ENCODE peak calls at places on chromosome 19, in eight cellular contexts. One of them, this sample, is unnamed.

GRCh38 chr19:37304190-37304883 is 66.6 kb upstream of the ZNF527 start:
- DNase-seq in neural progenitor cell: peak
- DNase-seq in cardiac fibroblast: peak
- DNase-seq in psoas muscle: peak
- DNase-seq in lower leg skin: no peak
- DNase-seq in D721Med: no peak
- DNase-seq in activated CD8-positive, alpha-beta T cell treated with anti-CD3 and anti-CD28 coated beads for 36 hours: no peak
- DNase-seq in B cell: peak
- DNase-seq in this sample: no peak

GRCh38 chr19:39083983-39084731 is at the start of gene ACP7:
- DNase-seq in neural progenitor cell: peak
- DNase-seq in cardiac fibroblast: no peak
- DNase-seq in psoas muscle: no peak
- DNase-seq in lower leg skin: no peak
- DNase-seq in D721Med: no peak
- DNase-seq in activated CD8-positive, alpha-beta T cell treated with anti-CD3 and anti-CD28 coated beads for 36 hours: peak
- DNase-seq in B cell: no peak
- DNase-seq in this sample: no peak

GRCh38 chr19:14890616-14891379 is 4.9 kb upstream of the OR7A17 start:
- DNase-seq in neural progenitor cell: no peak
- DNase-seq in cardiac fibroblast: no peak
- DNase-seq in psoas muscle: no peak
- DNase-seq in lower leg skin: no peak
- DNase-seq in D721Med: no peak
- DNase-seq in activated CD8-positive, alpha-beta T cell treated with anti-CD3 and anti-CD28 coated beads for 36 hours: no peak
- DNase-seq in B cell: no peak
- DNase-seq in this sample: no peak

GRCh38 chr19:55257461-55258411 is 1.1 kb downstream of the PPP6R1 start:
- DNase-seq in neural progenitor cell: peak
- DNase-seq in cardiac fibroblast: peak
- DNase-seq in psoas muscle: peak
- DNase-seq in lower leg skin: no peak
- DNase-seq in D721Med: no peak
- DNase-seq in activated CD8-positive, alpha-beta T cell treated with anti-CD3 and anti-CD28 coated beads for 36 hours: peak
- DNase-seq in B cell: peak
- DNase-seq in this sample: peak

GRCh38 chr19:29596885-29597525 is 9.1 kb upstream of the POP4 start:
- DNase-seq in neural progenitor cell: peak
- DNase-seq in cardiac fibroblast: peak
- DNase-seq in psoas muscle: no peak
- DNase-seq in lower leg skin: no peak
- DNase-seq in D721Med: no peak
- DNase-seq in activated CD8-positive, alpha-beta T cell treated with anti-CD3 and anti-CD28 coated beads for 36 hours: no peak
- DNase-seq in B cell: no peak
- DNase-seq in this sample: no peak

GRCh38 chr19:35166100-35167063 is 11.8 kb downstream of the FXYD5 start:
- DNase-seq in neural progenitor cell: no peak
- DNase-seq in cardiac fibroblast: no peak
- DNase-seq in psoas muscle: no peak
- DNase-seq in lower leg skin: no peak
- DNase-seq in D721Med: no peak
- DNase-seq in activated CD8-positive, alpha-beta T cell treated with anti-CD3 and anti-CD28 coated beads for 36 hours: no peak
- DNase-seq in B cell: peak
- DNase-seq in this sample: no peak

GRCh38 chr19:52099497-52100138 is 4.1 kb upstream of the ZNF841 start:
- DNase-seq in neural progenitor cell: no peak
- DNase-seq in cardiac fibroblast: peak
- DNase-seq in psoas muscle: no peak
- DNase-seq in lower leg skin: no peak
- DNase-seq in D721Med: no peak
- DNase-seq in activated CD8-positive, alpha-beta T cell treated with anti-CD3 and anti-CD28 coated beads for 36 hours: no peak
- DNase-seq in B cell: no peak
- DNase-seq in this sample: no peak

GRCh38 chr19:15538774-15539173 is 30.4 kb downstream of the CYP4F22 start:
- DNase-seq in neural progenitor cell: no peak
- DNase-seq in cardiac fibroblast: peak
- DNase-seq in psoas muscle: no peak
- DNase-seq in lower leg skin: no peak
- DNase-seq in D721Med: no peak
- DNase-seq in activated CD8-positive, alpha-beta T cell treated with anti-CD3 and anti-CD28 coated beads for 36 hours: peak
- DNase-seq in B cell: no peak
- DNase-seq in this sample: no peak

GRCh38 chr19:50679177-50680125 is 30.2 kb downstream of the C19orf81 start:
- DNase-seq in neural progenitor cell: peak
- DNase-seq in cardiac fibroblast: peak
- DNase-seq in psoas muscle: peak
- DNase-seq in lower leg skin: peak
- DNase-seq in D721Med: peak
- DNase-seq in activated CD8-positive, alpha-beta T cell treated with anti-CD3 and anti-CD28 coated beads for 36 hours: peak
- DNase-seq in B cell: peak
- DNase-seq in this sample: peak

GRCh38 chr19:10553943-10554381 is 10.3 kb downstream of the ATG4D start:
- DNase-seq in neural progenitor cell: no peak
- DNase-seq in cardiac fibroblast: no peak
- DNase-seq in psoas muscle: peak
- DNase-seq in lower leg skin: no peak
- DNase-seq in D721Med: no peak
- DNase-seq in activated CD8-positive, alpha-beta T cell treated with anti-CD3 and anti-CD28 coated beads for 36 hours: peak
- DNase-seq in B cell: peak
- DNase-seq in this sample: no peak

GRCh38 chr19:27774827-27775226 is 1438.1 kb downstream of the UQCRFS1 start:
- DNase-seq in neural progenitor cell: no peak
- DNase-seq in cardiac fibroblast: peak
- DNase-seq in psoas muscle: no peak
- DNase-seq in lower leg skin: no peak
- DNase-seq in D721Med: no peak
- DNase-seq in activated CD8-positive, alpha-beta T cell treated with anti-CD3 and anti-CD28 coated beads for 36 hours: peak
- DNase-seq in B cell: no peak
- DNase-seq in this sample: no peak

GRCh38 chr19:44050740-44051653 is 839 bp upstream of the ZNF223 start:
- DNase-seq in neural progenitor cell: no peak
- DNase-seq in cardiac fibroblast: peak
- DNase-seq in psoas muscle: no peak
- DNase-seq in lower leg skin: no peak
- DNase-seq in D721Med: no peak
- DNase-seq in activated CD8-positive, alpha-beta T cell treated with anti-CD3 and anti-CD28 coated beads for 36 hours: peak
- DNase-seq in B cell: no peak
- DNase-seq in this sample: no peak

GRCh38 chr19:38163419-38164290 is 60.4 kb downstream of the DPF1 start:
- DNase-seq in neural progenitor cell: no peak
- DNase-seq in cardiac fibroblast: no peak
- DNase-seq in psoas muscle: no peak
- DNase-seq in lower leg skin: no peak
- DNase-seq in D721Med: no peak
- DNase-seq in activated CD8-positive, alpha-beta T cell treated with anti-CD3 and anti-CD28 coated beads for 36 hours: no peak
- DNase-seq in B cell: no peak
- DNase-seq in this sample: no peak

GRCh38 chr19:16203256-16204004 is 5.7 kb downstream of the AP1M1 start:
- DNase-seq in neural progenitor cell: no peak
- DNase-seq in cardiac fibroblast: no peak
- DNase-seq in psoas muscle: no peak
- DNase-seq in lower leg skin: no peak
- DNase-seq in D721Med: no peak
- DNase-seq in activated CD8-positive, alpha-beta T cell treated with anti-CD3 and anti-CD28 coated beads for 36 hours: no peak
- DNase-seq in B cell: peak
- DNase-seq in this sample: no peak

GRCh38 chr19:10332158-10332964 is 968 bp downstream of the RAVER1 start:
- DNase-seq in neural progenitor cell: no peak
- DNase-seq in cardiac fibroblast: no peak
- DNase-seq in psoas muscle: no peak
- DNase-seq in lower leg skin: no peak
- DNase-seq in D721Med: no peak
- DNase-seq in activated CD8-positive, alpha-beta T cell treated with anti-CD3 and anti-CD28 coated beads for 36 hours: no peak
- DNase-seq in B cell: no peak
- DNase-seq in this sample: no peak

GRCh38 chr19:18453269-18454024 is 15.5 kb upstream of the ISYNA1 start:
- DNase-seq in neural progenitor cell: no peak
- DNase-seq in cardiac fibroblast: peak
- DNase-seq in psoas muscle: no peak
- DNase-seq in lower leg skin: no peak
- DNase-seq in D721Med: no peak
- DNase-seq in activated CD8-positive, alpha-beta T cell treated with anti-CD3 and anti-CD28 coated beads for 36 hours: no peak
- DNase-seq in B cell: no peak
- DNase-seq in this sample: no peak

DNA sequence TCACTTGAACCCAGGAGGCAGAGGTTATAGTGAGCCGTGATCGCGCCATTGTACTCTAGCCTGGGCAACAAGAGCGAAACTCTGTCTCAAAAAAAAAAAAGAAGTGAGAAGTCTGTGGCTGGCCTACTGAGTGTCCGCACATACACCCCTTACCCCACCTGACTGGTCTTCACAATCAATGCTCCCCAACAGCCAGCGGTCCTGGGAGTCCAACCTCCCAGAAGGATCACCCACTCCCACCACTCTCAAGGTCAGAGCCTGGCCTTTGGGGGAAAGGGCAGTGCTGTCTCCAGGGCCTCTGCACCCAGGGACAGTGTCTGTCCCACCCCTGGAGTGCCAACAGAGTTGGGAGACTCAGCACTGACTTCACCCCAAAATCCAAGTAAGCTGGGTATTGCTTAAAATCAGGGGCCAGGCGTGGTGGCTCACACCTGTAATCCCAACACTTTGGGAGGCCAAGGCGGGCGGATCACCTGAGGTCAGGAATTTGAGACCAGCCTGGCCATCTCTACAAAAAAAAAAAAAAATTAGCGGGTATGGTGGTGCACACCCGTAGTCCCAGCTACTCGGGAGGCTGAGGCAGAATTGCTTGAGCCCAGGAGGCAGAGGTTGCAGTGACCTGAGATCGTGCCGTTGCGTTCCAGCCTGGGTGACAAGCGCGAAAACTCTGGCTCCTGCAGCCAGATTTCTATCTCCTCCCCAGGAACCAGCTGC is 2.3 kb upstream of the CD320 start:
- DNase-seq in neural progenitor cell: no peak
- DNase-seq in cardiac fibroblast: no peak
- DNase-seq in psoas muscle: peak
- DNase-seq in lower leg skin: no peak
- DNase-seq in D721Med: no peak
- DNase-seq in activated CD8-positive, alpha-beta T cell treated with anti-CD3 and anti-CD28 coated beads for 36 hours: no peak
- DNase-seq in B cell: no peak
- DNase-seq in this sample: no peak
- TF ChIP-seq CTCF in neural progenitor cell: no peak
- TF ChIP-seq CTCF in cardiac fibroblast: no peak
- TF ChIP-seq CTCF in psoas muscle: no peak
- TF ChIP-seq CTCF in lower leg skin: no peak
- TF ChIP-seq CTCF in D721Med: no peak
- TF ChIP-seq CTCF in activated CD8-positive, alpha-beta T cell treated with anti-CD3 and anti-CD28 coated beads for 36 hours: no peak
- TF ChIP-seq CTCF in B cell: no peak
- TF ChIP-seq CTCF in this sample: no peak

DNA sequence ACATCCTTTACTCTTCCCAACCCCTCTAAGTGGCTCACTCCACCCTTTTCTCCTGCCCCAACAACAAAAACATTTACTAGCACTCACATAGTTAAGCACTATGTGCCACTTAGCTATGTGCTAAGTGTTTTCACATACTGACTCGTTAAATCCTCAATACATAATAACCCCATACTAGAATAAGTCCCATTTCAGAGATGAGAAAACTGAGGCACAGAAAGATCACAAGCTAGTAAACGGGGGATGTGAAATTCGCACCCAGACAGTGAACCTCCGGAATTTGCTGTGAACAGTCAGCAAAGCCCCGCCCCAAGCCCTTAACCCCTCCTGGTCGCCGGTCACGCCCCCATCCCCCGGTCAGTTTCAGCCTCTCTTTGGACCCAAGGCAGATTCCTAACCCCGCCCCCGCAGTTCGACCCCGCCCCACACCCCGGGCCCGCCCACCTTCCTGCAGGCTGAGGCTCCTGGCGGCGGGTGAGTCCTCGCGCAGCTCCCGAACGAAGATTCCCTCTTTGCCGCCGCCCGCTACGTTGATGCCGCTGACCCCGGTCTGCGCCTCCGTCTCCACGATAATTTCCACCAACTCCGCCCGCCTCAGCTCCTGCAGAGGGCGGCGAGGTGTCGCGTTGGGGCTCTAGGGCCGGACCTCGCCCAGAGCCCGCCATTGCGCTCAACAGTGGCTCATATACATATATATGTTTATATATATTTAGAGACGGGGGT is 9.8 kb downstream of the PRX start:
- DNase-seq in neural progenitor cell: peak
- DNase-seq in cardiac fibroblast: peak
- DNase-seq in psoas muscle: peak
- DNase-seq in lower leg skin: peak
- DNase-seq in D721Med: peak
- DNase-seq in activated CD8-positive, alpha-beta T cell treated with anti-CD3 and anti-CD28 coated beads for 36 hours: peak
- DNase-seq in B cell: peak
- DNase-seq in this sample: peak
- TF ChIP-seq CTCF in neural progenitor cell: no peak
- TF ChIP-seq CTCF in cardiac fibroblast: no peak
- TF ChIP-seq CTCF in psoas muscle: no peak
- TF ChIP-seq CTCF in lower leg skin: no peak
- TF ChIP-seq CTCF in D721Med: no peak
- TF ChIP-seq CTCF in activated CD8-positive, alpha-beta T cell treated with anti-CD3 and anti-CD28 coated beads for 36 hours: no peak
- TF ChIP-seq CTCF in B cell: no peak
- TF ChIP-seq CTCF in this sample: no peak

DNA sequence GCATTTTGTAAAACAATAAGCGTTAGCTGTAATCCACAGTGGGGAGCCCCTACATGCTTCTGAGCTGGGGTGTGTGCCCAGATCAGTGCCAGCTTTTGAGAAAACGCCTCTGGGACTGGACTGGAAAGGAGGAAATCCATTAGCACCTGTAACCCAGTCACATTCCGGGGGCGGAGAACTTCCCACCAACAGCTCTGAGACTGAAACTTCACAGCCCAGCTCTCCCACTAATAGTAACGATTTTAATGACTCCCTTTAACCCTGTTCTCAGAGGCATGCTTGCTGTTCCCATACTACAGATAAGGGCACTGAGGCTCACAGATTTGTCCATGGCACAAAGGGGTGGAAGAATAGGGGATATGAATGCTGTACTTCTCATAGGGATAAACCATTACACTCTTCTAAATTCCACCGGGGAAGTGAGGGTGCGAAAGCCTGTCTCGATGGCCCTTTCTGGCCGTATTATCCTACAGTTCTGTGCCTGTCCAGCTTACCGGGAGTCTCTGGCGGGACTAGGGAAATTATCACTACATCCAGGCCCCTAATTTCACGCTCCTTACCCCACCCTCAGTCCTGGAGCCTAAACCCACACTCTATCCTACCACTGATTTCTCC is 815 bp downstream of the FBXO46 start:
- DNase-seq in neural progenitor cell: no peak
- DNase-seq in cardiac fibroblast: peak
- DNase-seq in psoas muscle: no peak
- DNase-seq in lower leg skin: no peak
- DNase-seq in D721Med: no peak
- DNase-seq in activated CD8-positive, alpha-beta T cell treated with anti-CD3 and anti-CD28 coated beads for 36 hours: peak
- DNase-seq in B cell: no peak
- DNase-seq in this sample: no peak
- TF ChIP-seq CTCF in neural progenitor cell: no peak
- TF ChIP-seq CTCF in cardiac fibroblast: no peak
- TF ChIP-seq CTCF in psoas muscle: no peak
- TF ChIP-seq CTCF in lower leg skin: no peak
- TF ChIP-seq CTCF in D721Med: no peak
- TF ChIP-seq CTCF in activated CD8-positive, alpha-beta T cell treated with anti-CD3 and anti-CD28 coated beads for 36 hours: no peak
- TF ChIP-seq CTCF in B cell: no peak
- TF ChIP-seq CTCF in this sample: no peak

GRCh38 chr19:53431399-53432087 is at the start of gene ZNF761:
- DNase-seq in neural progenitor cell: peak
- DNase-seq in cardiac fibroblast: peak
- DNase-seq in psoas muscle: peak
- DNase-seq in lower leg skin: peak
- DNase-seq in D721Med: peak
- DNase-seq in activated CD8-positive, alpha-beta T cell treated with anti-CD3 and anti-CD28 coated beads for 36 hours: peak
- DNase-seq in B cell: peak
- DNase-seq in this sample: peak
- TF ChIP-seq CTCF in neural progenitor cell: peak
- TF ChIP-seq CTCF in cardiac fibroblast: peak
- TF ChIP-seq CTCF in psoas muscle: peak
- TF ChIP-seq CTCF in lower leg skin: no peak
- TF ChIP-seq CTCF in D721Med: no peak
- TF ChIP-seq CTCF in activated CD8-positive, alpha-beta T cell treated with anti-CD3 and anti-CD28 coated beads for 36 hours: peak
- TF ChIP-seq CTCF in B cell: peak
- TF ChIP-seq CTCF in this sample: peak

GRCh38 chr19:47414469-47414868 is 4.9 kb downstream of the MEIS3 start:
- DNase-seq in neural progenitor cell: peak
- DNase-seq in cardiac fibroblast: no peak
- DNase-seq in psoas muscle: no peak
- DNase-seq in lower leg skin: no peak
- DNase-seq in D721Med: no peak
- DNase-seq in activated CD8-positive, alpha-beta T cell treated with anti-CD3 and anti-CD28 coated beads for 36 hours: no peak
- DNase-seq in B cell: no peak
- DNase-seq in this sample: no peak
- TF ChIP-seq CTCF in neural progenitor cell: peak
- TF ChIP-seq CTCF in cardiac fibroblast: no peak
- TF ChIP-seq CTCF in psoas muscle: no peak
- TF ChIP-seq CTCF in lower leg skin: no peak
- TF ChIP-seq CTCF in D721Med: peak
- TF ChIP-seq CTCF in activated CD8-positive, alpha-beta T cell treated with anti-CD3 and anti-CD28 coated beads for 36 hours: no peak
- TF ChIP-seq CTCF in B cell: no peak
- TF ChIP-seq CTCF in this sample: no peak